ENCODE peak calls at places on chromosomes 12 and 14, in seven cellular contexts. One of them, this sample, is unnamed.

GRCh38 chr14:42469637-42470426 is 863.2 kb downstream of the LRFN5 start:
- DNase-seq in NCI-H1092 treated with DMSO at 0.1 percent for 48 hours: no peak
- DNase-seq in HFFc6: no peak
- DNase-seq in amygdala: no peak
- DNase-seq in AG04450: no peak
- DNase-seq in GM18507: no peak
- DNase-seq in A172: no peak
- DNase-seq in this sample: no peak

GRCh38 chr12:18753481-18754117 is 15.7 kb downstream of the CAPZA3 start:
- DNase-seq in NCI-H1092 treated with DMSO at 0.1 percent for 48 hours: peak; percentile 45
- DNase-seq in HFFc6: no peak
- DNase-seq in amygdala: no peak
- DNase-seq in AG04450: no peak
- DNase-seq in GM18507: no peak
- DNase-seq in A172: no peak
- DNase-seq in this sample: no peak

GRCh38 chr12:128820253-128820652 is 3.5 kb downstream of the SLC15A4 start:
- DNase-seq in NCI-H1092 treated with DMSO at 0.1 percent for 48 hours: no peak
- DNase-seq in HFFc6: no peak
- DNase-seq in amygdala: no peak
- DNase-seq in AG04450: no peak
- DNase-seq in GM18507: no peak
- DNase-seq in A172: no peak
- DNase-seq in this sample: no peak

GRCh38 chr12:52440821-52441319 is 6.7 kb upstream of the KRT75 start:
- DNase-seq in NCI-H1092 treated with DMSO at 0.1 percent for 48 hours: no peak
- DNase-seq in HFFc6: peak; percentile 69
- DNase-seq in amygdala: no peak
- DNase-seq in AG04450: peak; percentile 6
- DNase-seq in GM18507: no peak
- DNase-seq in A172: peak; percentile 62
- DNase-seq in this sample: no peak

GRCh38 chr12:29223431-29223830 is 74.4 kb downstream of the FAR2 start:
- DNase-seq in NCI-H1092 treated with DMSO at 0.1 percent for 48 hours: no peak
- DNase-seq in HFFc6: no peak
- DNase-seq in amygdala: no peak
- DNase-seq in AG04450: no peak
- DNase-seq in GM18507: no peak
- DNase-seq in A172: no peak
- DNase-seq in this sample: no peak

GRCh38 chr14:103259184-103259583 is 74.9 kb upstream of the EIF5 start:
- DNase-seq in NCI-H1092 treated with DMSO at 0.1 percent for 48 hours: no peak
- DNase-seq in HFFc6: no peak
- DNase-seq in amygdala: no peak
- DNase-seq in AG04450: no peak
- DNase-seq in GM18507: no peak
- DNase-seq in A172: no peak
- DNase-seq in this sample: no peak

GRCh38 chr12:7042847-7043246 is 17.7 kb upstream of the C1S start:
- DNase-seq in NCI-H1092 treated with DMSO at 0.1 percent for 48 hours: peak; percentile 7
- DNase-seq in HFFc6: peak; percentile 41
- DNase-seq in amygdala: no peak
- DNase-seq in AG04450: no peak
- DNase-seq in GM18507: no peak
- DNase-seq in A172: peak; percentile 34
- DNase-seq in this sample: peak; percentile 41

GRCh38 chr14:104297313-104297704 is 158.9 kb downstream of the KIF26A start:
- DNase-seq in NCI-H1092 treated with DMSO at 0.1 percent for 48 hours: no peak
- DNase-seq in HFFc6: no peak
- DNase-seq in amygdala: no peak
- DNase-seq in AG04450: no peak
- DNase-seq in GM18507: no peak
- DNase-seq in A172: no peak
- DNase-seq in this sample: no peak

GRCh38 chr14:98371141-98371540 is 900.9 kb downstream of the BCL11B start:
- DNase-seq in NCI-H1092 treated with DMSO at 0.1 percent for 48 hours: no peak
- DNase-seq in HFFc6: no peak
- DNase-seq in amygdala: no peak
- DNase-seq in AG04450: no peak
- DNase-seq in GM18507: no peak
- DNase-seq in A172: no peak
- DNase-seq in this sample: no peak

GRCh38 chr14:49933704-49934103 is 40.8 kb downstream of the ARF6 start:
- DNase-seq in NCI-H1092 treated with DMSO at 0.1 percent for 48 hours: no peak
- DNase-seq in HFFc6: no peak
- DNase-seq in amygdala: no peak
- DNase-seq in AG04450: no peak
- DNase-seq in GM18507: no peak
- DNase-seq in A172: no peak
- DNase-seq in this sample: no peak

GRCh38 chr14:41604793-41605534 is 1.7 kb upstream of the LRFN5 start:
- DNase-seq in NCI-H1092 treated with DMSO at 0.1 percent for 48 hours: peak; percentile 91
- DNase-seq in HFFc6: no peak
- DNase-seq in amygdala: no peak
- DNase-seq in AG04450: peak; percentile 66
- DNase-seq in GM18507: no peak
- DNase-seq in A172: no peak
- DNase-seq in this sample: no peak

GRCh38 chr12:24945039-24945438 is 3.9 kb downstream of the BCAT1 start:
- DNase-seq in NCI-H1092 treated with DMSO at 0.1 percent for 48 hours: no peak
- DNase-seq in HFFc6: no peak
- DNase-seq in amygdala: no peak
- DNase-seq in AG04450: no peak
- DNase-seq in GM18507: no peak
- DNase-seq in A172: no peak
- DNase-seq in this sample: no peak

GRCh38 chr12:6606331-6607131 is 648 bp downstream of the CHD4 start:
- DNase-seq in NCI-H1092 treated with DMSO at 0.1 percent for 48 hours: no peak
- DNase-seq in HFFc6: no peak
- DNase-seq in amygdala: no peak
- DNase-seq in AG04450: no peak
- DNase-seq in GM18507: no peak
- DNase-seq in A172: no peak
- DNase-seq in this sample: peak; percentile 72

GRCh38 chr14:50624447-50624846 is 43.7 kb downstream of the SAV1 start:
- DNase-seq in NCI-H1092 treated with DMSO at 0.1 percent for 48 hours: no peak
- DNase-seq in HFFc6: no peak
- DNase-seq in amygdala: no peak
- DNase-seq in AG04450: no peak
- DNase-seq in GM18507: no peak
- DNase-seq in A172: no peak
- DNase-seq in this sample: no peak

GRCh38 chr12:122944588-122944987 is 21.7 kb downstream of the ABCB9 start:
- DNase-seq in NCI-H1092 treated with DMSO at 0.1 percent for 48 hours: no peak
- DNase-seq in HFFc6: peak; percentile 5
- DNase-seq in amygdala: no peak
- DNase-seq in AG04450: no peak
- DNase-seq in GM18507: no peak
- DNase-seq in A172: peak; percentile 83
- DNase-seq in this sample: no peak

GRCh38 chr14:100532154-100532915 is 54.9 kb downstream of the BEGAIN start:
- DNase-seq in NCI-H1092 treated with DMSO at 0.1 percent for 48 hours: no peak
- DNase-seq in HFFc6: no peak
- DNase-seq in amygdala: no peak
- DNase-seq in AG04450: no peak
- DNase-seq in GM18507: no peak
- DNase-seq in A172: no peak
- DNase-seq in this sample: peak; percentile 48

GRCh38 chr14:23929822-23930294 is 23.7 kb upstream of the DHRS4 start:
- DNase-seq in NCI-H1092 treated with DMSO at 0.1 percent for 48 hours: peak; percentile 49
- DNase-seq in HFFc6: peak; percentile 56
- DNase-seq in amygdala: peak; percentile 43
- DNase-seq in AG04450: peak; percentile 53
- DNase-seq in GM18507: peak; percentile 58
- DNase-seq in A172: peak; percentile 41
- DNase-seq in this sample: peak; percentile 81

GRCh38 chr12:28313631-28314030 is 123.4 kb downstream of the CCDC91 start:
- DNase-seq in NCI-H1092 treated with DMSO at 0.1 percent for 48 hours: no peak
- DNase-seq in HFFc6: peak; percentile 5
- DNase-seq in amygdala: no peak
- DNase-seq in AG04450: peak; percentile 3
- DNase-seq in GM18507: no peak
- DNase-seq in A172: peak; percentile 40
- DNase-seq in this sample: no peak

GRCh38 chr14:99327050-99327449 is 55.1 kb upstream of the BCL11B start:
- DNase-seq in NCI-H1092 treated with DMSO at 0.1 percent for 48 hours: no peak
- DNase-seq in HFFc6: no peak
- DNase-seq in amygdala: no peak
- DNase-seq in AG04450: no peak
- DNase-seq in GM18507: no peak
- DNase-seq in A172: no peak
- DNase-seq in this sample: peak; percentile 15

This sample was measured in SK-N-SH.